ENCODE peak calls at places on chromosomes 4 and X, in four cellular contexts. One of them, this sample, is unnamed.

GRCh38 chr4:80017125-80017854 is 55.7 kb downstream of the ANTXR2 start:
- DNase-seq in GM12878: no peak
- DNase-seq in H1: no peak
- DNase-seq in HCT116: no peak
- DNase-seq in this sample: no peak

GRCh38 chr4:183968502-183968901 is 63.4 kb downstream of the STOX2 start:
- DNase-seq in GM12878: no peak
- DNase-seq in H1: no peak
- DNase-seq in HCT116: no peak
- DNase-seq in this sample: no peak

GRCh38 chr4:16411691-16412090 is 185.4 kb upstream of the TAPT1 start:
- DNase-seq in GM12878: no peak
- DNase-seq in H1: no peak
- DNase-seq in HCT116: no peak
- DNase-seq in this sample: no peak

GRCh38 chr4:149426461-149426860 is 389.2 kb downstream of the IQCM start:
- DNase-seq in GM12878: no peak
- DNase-seq in H1: no peak
- DNase-seq in HCT116: no peak
- DNase-seq in this sample: no peak

GRCh38 chrX:134714633-134715110 is 56.4 kb upstream of the PLAC1 start:
- DNase-seq in GM12878: no peak
- DNase-seq in H1: no peak
- DNase-seq in HCT116: no peak
- DNase-seq in this sample: no peak

GRCh38 chr4:40253906-40254305 is 57.1 kb downstream of the RHOH start:
- DNase-seq in GM12878: no peak
- DNase-seq in H1: no peak
- DNase-seq in HCT116: no peak
- DNase-seq in this sample: no peak

GRCh38 chr4:151983854-151984253 is 223.0 kb upstream of the GATB start:
- DNase-seq in GM12878: no peak
- DNase-seq in H1: no peak
- DNase-seq in HCT116: no peak
- DNase-seq in this sample: no peak

GRCh38 chr4:40283413-40283812 is 51.7 kb upstream of the CHRNA9 start:
- DNase-seq in GM12878: no peak
- DNase-seq in H1: no peak
- DNase-seq in HCT116: no peak
- DNase-seq in this sample: no peak

GRCh38 chr4:82268050-82268825 is 105.6 kb downstream of the HNRNPD start:
- DNase-seq in GM12878: no peak
- DNase-seq in H1: no peak
- DNase-seq in HCT116: peak
- DNase-seq in this sample: peak

GRCh38 chr4:10183462-10183861 is 66.9 kb upstream of the WDR1 start:
- DNase-seq in GM12878: no peak
- DNase-seq in H1: no peak
- DNase-seq in HCT116: no peak
- DNase-seq in this sample: no peak

GRCh38 chr4:181757921-181758320 is 485.3 kb upstream of the TENM3 start:
- DNase-seq in GM12878: no peak
- DNase-seq in H1: no peak
- DNase-seq in HCT116: no peak
- DNase-seq in this sample: no peak

GRCh38 chr4:145679520-145679919 is 426 bp upstream of the C4orf51 start:
- DNase-seq in GM12878: no peak
- DNase-seq in H1: no peak
- DNase-seq in HCT116: peak
- DNase-seq in this sample: no peak

GRCh38 chrX:6095469-6095868 is 133.2 kb downstream of the NLGN4X start:
- DNase-seq in GM12878: no peak
- DNase-seq in H1: no peak
- DNase-seq in HCT116: no peak
- DNase-seq in this sample: no peak

GRCh38 chr4:165005352-165005751 is 26.4 kb upstream of the TRIM60 start:
- DNase-seq in GM12878: no peak
- DNase-seq in H1: no peak
- DNase-seq in HCT116: no peak
- DNase-seq in this sample: no peak

GRCh38 chrX:138745215-138745614 is 33.7 kb upstream of the FGF13 start:
- DNase-seq in GM12878: peak
- DNase-seq in H1: no peak
- DNase-seq in HCT116: no peak
- DNase-seq in this sample: peak

GRCh38 chr4:6527683-6528595 is 47.0 kb upstream of the MAN2B2 start:
- DNase-seq in GM12878: no peak
- DNase-seq in H1: no peak
- DNase-seq in HCT116: no peak
- DNase-seq in this sample: no peak

GRCh38 chrX:151151668-151152267 is 24.6 kb upstream of the GPR50 start:
- DNase-seq in GM12878: no peak
- DNase-seq in H1: no peak
- DNase-seq in HCT116: peak
- DNase-seq in this sample: peak

GRCh38 chrX:49230500-49231232 is 2.5 kb downstream of the CACNA1F start:
- DNase-seq in GM12878: no peak
- DNase-seq in H1: no peak
- DNase-seq in HCT116: no peak
- DNase-seq in this sample: peak

GRCh38 chr4:25827373-25827772 is 35.4 kb downstream of the SEL1L3 start:
- DNase-seq in GM12878: no peak
- DNase-seq in H1: no peak
- DNase-seq in HCT116: no peak
- DNase-seq in this sample: no peak

GRCh38 chrX:2266445-2267349 is 234.1 kb downstream of the DHRSX start:
- DNase-seq in GM12878: no peak
- DNase-seq in H1: no peak
- DNase-seq in HCT116: no peak
- DNase-seq in this sample: no peak

GRCh38 chrX:56763556-56764152 is 34.6 kb downstream of the NBDY start:
- DNase-seq in GM12878: no peak
- DNase-seq in H1: no peak
- DNase-seq in HCT116: no peak
- DNase-seq in this sample: no peak

GRCh38 chr4:94277539-94277938 is 65.1 kb downstream of the HPGDS start:
- DNase-seq in GM12878: no peak
- DNase-seq in H1: no peak
- DNase-seq in HCT116: no peak
- DNase-seq in this sample: no peak

DNA sequence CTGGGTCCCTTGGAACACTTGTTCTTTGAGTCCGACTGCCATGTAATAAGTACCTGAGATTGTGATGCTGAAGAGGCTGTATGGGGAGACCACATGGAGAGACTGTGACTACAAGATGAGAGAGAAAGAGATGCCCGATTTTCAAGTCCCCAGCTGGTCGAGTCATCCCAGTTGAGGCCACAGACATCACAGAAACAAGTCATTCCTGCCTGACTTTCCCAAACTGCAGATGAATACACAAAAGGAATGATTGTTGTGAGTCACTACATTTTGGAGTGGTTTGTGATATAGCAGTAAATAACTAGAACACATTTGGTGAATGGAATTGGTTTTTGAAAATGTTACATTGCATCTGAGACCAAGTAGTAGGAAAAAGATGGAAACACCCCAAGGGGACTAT is 9.0 kb upstream of the YIPF7 start:
- DNase-seq in GM12878: no peak
- DNase-seq in H1: no peak
- DNase-seq in HCT116: no peak
- DNase-seq in this sample: no peak
- TF ChIP-seq EGR1 in GM12878: no peak
- TF ChIP-seq EGR1 in H1: no peak
- TF ChIP-seq EGR1 in HCT116: no peak
- TF ChIP-seq EGR1 in this sample: no peak

GRCh38 chrX:39733745-39734144 is 364.0 kb downstream of the BCOR start:
- DNase-seq in GM12878: no peak
- DNase-seq in H1: no peak
- DNase-seq in HCT116: no peak
- DNase-seq in this sample: no peak
- TF ChIP-seq EGR1 in GM12878: no peak
- TF ChIP-seq EGR1 in H1: no peak
- TF ChIP-seq EGR1 in HCT116: no peak
- TF ChIP-seq EGR1 in this sample: no peak

GRCh38 chr4:106615407-106615945 is 246.9 kb upstream of the GIMD1 start:
- DNase-seq in GM12878: no peak
- DNase-seq in H1: no peak
- DNase-seq in HCT116: no peak
- DNase-seq in this sample: no peak
- TF ChIP-seq EGR1 in GM12878: no peak
- TF ChIP-seq EGR1 in H1: no peak
- TF ChIP-seq EGR1 in HCT116: no peak
- TF ChIP-seq EGR1 in this sample: no peak

GRCh38 chr4:137630252-137630651 is 98.0 kb upstream of the PCDH18 start:
- DNase-seq in GM12878: no peak
- DNase-seq in H1: no peak
- DNase-seq in HCT116: no peak
- DNase-seq in this sample: no peak
- TF ChIP-seq EGR1 in GM12878: no peak
- TF ChIP-seq EGR1 in H1: no peak
- TF ChIP-seq EGR1 in HCT116: no peak
- TF ChIP-seq EGR1 in this sample: no peak

DNA sequence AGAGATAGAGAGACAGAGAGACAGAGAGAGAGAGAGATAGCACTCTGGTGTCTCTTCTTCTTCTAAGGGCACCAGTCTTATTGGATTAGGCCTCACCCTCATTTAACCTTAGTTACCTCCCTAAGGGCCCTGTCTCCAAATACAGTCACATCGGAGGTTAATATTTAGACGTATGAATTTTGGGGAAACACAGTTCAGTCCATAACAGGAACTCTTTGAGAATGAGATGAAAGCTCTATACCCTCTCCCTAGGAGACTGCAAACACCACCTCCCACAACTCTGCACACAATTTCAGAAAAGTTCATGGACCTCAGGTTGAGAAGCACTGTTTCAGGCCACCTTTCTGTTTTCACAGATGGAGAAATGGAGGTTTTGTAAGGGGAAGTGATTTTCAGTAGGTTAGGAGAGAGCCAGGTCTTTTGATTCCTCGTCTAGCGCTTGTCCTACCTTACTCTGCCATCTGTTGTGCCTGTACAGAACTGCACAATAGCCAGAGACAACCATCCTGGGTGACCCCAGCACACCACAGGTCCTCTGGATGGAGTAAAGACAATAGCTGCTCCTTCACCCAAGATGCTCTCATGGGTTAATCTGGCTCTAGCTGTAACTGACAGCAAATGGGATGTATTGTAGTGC is 16.9 kb upstream of the LOC101059915 start:
- DNase-seq in GM12878: no peak
- DNase-seq in H1: no peak
- DNase-seq in HCT116: no peak
- DNase-seq in this sample: no peak
- TF ChIP-seq EGR1 in GM12878: no peak
- TF ChIP-seq EGR1 in H1: no peak
- TF ChIP-seq EGR1 in HCT116: no peak
- TF ChIP-seq EGR1 in this sample: no peak

GRCh38 chr4:60657041-60657440 is 543.1 kb upstream of the ADGRL3 start:
- DNase-seq in GM12878: no peak
- DNase-seq in H1: no peak
- DNase-seq in HCT116: no peak
- DNase-seq in this sample: no peak
- TF ChIP-seq EGR1 in GM12878: no peak
- TF ChIP-seq EGR1 in H1: no peak
- TF ChIP-seq EGR1 in HCT116: no peak
- TF ChIP-seq EGR1 in this sample: no peak

GRCh38 chr4:180527993-180528392 is 1715.2 kb upstream of the TENM3 start:
- DNase-seq in GM12878: no peak
- DNase-seq in H1: no peak
- DNase-seq in HCT116: no peak
- DNase-seq in this sample: no peak
- TF ChIP-seq EGR1 in GM12878: no peak
- TF ChIP-seq EGR1 in H1: no peak
- TF ChIP-seq EGR1 in HCT116: no peak
- TF ChIP-seq EGR1 in this sample: no peak

GRCh38 chr4:113069212-113069892 is 19.9 kb downstream of the ANK2 start:
- DNase-seq in GM12878: no peak
- DNase-seq in H1: no peak
- DNase-seq in HCT116: no peak
- DNase-seq in this sample: no peak
- TF ChIP-seq EGR1 in GM12878: no peak
- TF ChIP-seq EGR1 in H1: no peak
- TF ChIP-seq EGR1 in HCT116: no peak
- TF ChIP-seq EGR1 in this sample: no peak

This sample was measured in K562.